ENCODE peak calls at places on chromosome 12, in four cellular contexts. One of them, this sample, is unnamed.

GRCh38 chr12:120262852-120263724 is 2.4 kb downstream of the PXN start:
- DNase-seq in right atrium auricular region: no peak
- DNase-seq in HCT116: no peak
- DNase-seq in left ventricle myocardium inferior: peak
- DNase-seq in this sample: no peak

GRCh38 chr12:105729931-105730330 is 399.4 kb downstream of the C12orf75 start:
- DNase-seq in right atrium auricular region: no peak
- DNase-seq in HCT116: no peak
- DNase-seq in left ventricle myocardium inferior: no peak
- DNase-seq in this sample: no peak

GRCh38 chr12:78239566-78239965 is 408.9 kb downstream of the NAV3 start:
- DNase-seq in right atrium auricular region: no peak
- DNase-seq in HCT116: no peak
- DNase-seq in left ventricle myocardium inferior: no peak
- DNase-seq in this sample: no peak

GRCh38 chr12:43965899-43966298 is 130.0 kb downstream of the TMEM117 start:
- DNase-seq in right atrium auricular region: no peak
- DNase-seq in HCT116: no peak
- DNase-seq in left ventricle myocardium inferior: no peak
- DNase-seq in this sample: no peak

GRCh38 chr12:122984612-122985358 is 4.3 kb downstream of the ARL6IP4 start:
- DNase-seq in right atrium auricular region: peak
- DNase-seq in HCT116: no peak
- DNase-seq in left ventricle myocardium inferior: peak
- DNase-seq in this sample: no peak

GRCh38 chr12:78963439-78964222 is 99.1 kb downstream of the SYT1 start:
- DNase-seq in right atrium auricular region: no peak
- DNase-seq in HCT116: peak
- DNase-seq in left ventricle myocardium inferior: no peak
- DNase-seq in this sample: no peak

GRCh38 chr12:124369055-124369900 is 74.4 kb downstream of the RFLNA start:
- DNase-seq in right atrium auricular region: peak
- DNase-seq in HCT116: no peak
- DNase-seq in left ventricle myocardium inferior: peak
- DNase-seq in this sample: no peak

GRCh38 chr12:49369723-49370145 is 2.5 kb downstream of the SPATS2 start:
- DNase-seq in right atrium auricular region: no peak
- DNase-seq in HCT116: no peak
- DNase-seq in left ventricle myocardium inferior: peak
- DNase-seq in this sample: no peak

GRCh38 chr12:27478949-27479348 is 32.4 kb downstream of the SMCO2 start:
- DNase-seq in right atrium auricular region: no peak
- DNase-seq in HCT116: no peak
- DNase-seq in left ventricle myocardium inferior: no peak
- DNase-seq in this sample: no peak

GRCh38 chr12:130018614-130019013 is 114.8 kb upstream of the TMEM132D start:
- DNase-seq in right atrium auricular region: no peak
- DNase-seq in HCT116: no peak
- DNase-seq in left ventricle myocardium inferior: no peak
- DNase-seq in this sample: no peak

GRCh38 chr12:31651893-31652521 is 7.5 kb upstream of the ETFBKMT start:
- DNase-seq in right atrium auricular region: no peak
- DNase-seq in HCT116: no peak
- DNase-seq in left ventricle myocardium inferior: no peak
- DNase-seq in this sample: no peak

GRCh38 chr12:118061876-118062791 is 1.2 kb upstream of the WSB2 start:
- DNase-seq in right atrium auricular region: no peak
- DNase-seq in HCT116: no peak
- DNase-seq in left ventricle myocardium inferior: peak
- DNase-seq in this sample: no peak

GRCh38 chr12:144650-145284 is 69.2 kb downstream of the SLC6A12 start:
- DNase-seq in right atrium auricular region: no peak
- DNase-seq in HCT116: no peak
- DNase-seq in left ventricle myocardium inferior: no peak
- DNase-seq in this sample: no peak

GRCh38 chr12:107091989-107092641 is 1.2 kb downstream of the CRY1 start:
- DNase-seq in right atrium auricular region: no peak
- DNase-seq in HCT116: peak
- DNase-seq in left ventricle myocardium inferior: no peak
- DNase-seq in this sample: no peak

GRCh38 chr12:41795066-41795465 is 349.6 kb downstream of the GXYLT1 start:
- DNase-seq in right atrium auricular region: no peak
- DNase-seq in HCT116: no peak
- DNase-seq in left ventricle myocardium inferior: no peak
- DNase-seq in this sample: no peak

GRCh38 chr12:120013659-120014380 is 24.8 kb downstream of the BICDL1 start:
- DNase-seq in right atrium auricular region: no peak
- DNase-seq in HCT116: peak
- DNase-seq in left ventricle myocardium inferior: no peak
- DNase-seq in this sample: no peak

GRCh38 chr12:92123780-92124707 is 21.6 kb downstream of the BTG1 start:
- DNase-seq in right atrium auricular region: no peak
- DNase-seq in HCT116: no peak
- DNase-seq in left ventricle myocardium inferior: no peak
- DNase-seq in this sample: no peak

GRCh38 chr12:72366255-72366654 is 94.1 kb downstream of the TRHDE start:
- DNase-seq in right atrium auricular region: no peak
- DNase-seq in HCT116: no peak
- DNase-seq in left ventricle myocardium inferior: no peak
- DNase-seq in this sample: no peak

GRCh38 chr12:58777815-58778214 is 142.5 kb downstream of the LRIG3 start:
- DNase-seq in right atrium auricular region: no peak
- DNase-seq in HCT116: no peak
- DNase-seq in left ventricle myocardium inferior: no peak
- DNase-seq in this sample: no peak

GRCh38 chr12:57738661-57739237 is at the start of gene AGAP2:
- DNase-seq in right atrium auricular region: no peak
- DNase-seq in HCT116: no peak
- DNase-seq in left ventricle myocardium inferior: no peak
- DNase-seq in this sample: no peak

GRCh38 chr12:109559200-109559505 is 14.2 kb downstream of the MMAB start:
- DNase-seq in right atrium auricular region: no peak
- DNase-seq in HCT116: no peak
- DNase-seq in left ventricle myocardium inferior: no peak
- DNase-seq in this sample: no peak

GRCh38 chr12:65126482-65126881 is 5.4 kb upstream of the WIF1 start:
- DNase-seq in right atrium auricular region: no peak
- DNase-seq in HCT116: no peak
- DNase-seq in left ventricle myocardium inferior: no peak
- DNase-seq in this sample: no peak

GRCh38 chr12:55930771-55931316 is at the start of gene DGKA:
- DNase-seq in right atrium auricular region: no peak
- DNase-seq in HCT116: peak
- DNase-seq in left ventricle myocardium inferior: peak
- DNase-seq in this sample: peak

GRCh38 chr12:73589220-73589619 is 948.4 kb upstream of the ATXN7L3B start:
- DNase-seq in right atrium auricular region: no peak
- DNase-seq in HCT116: no peak
- DNase-seq in left ventricle myocardium inferior: no peak
- DNase-seq in this sample: no peak

GRCh38 chr12:659090-659683 is 4.1 kb downstream of the NINJ2 start:
- DNase-seq in right atrium auricular region: no peak
- DNase-seq in HCT116: no peak
- DNase-seq in left ventricle myocardium inferior: no peak
- DNase-seq in this sample: no peak

GRCh38 chr12:110750784-110751461 is 8.2 kb upstream of the PPP1CC start:
- DNase-seq in right atrium auricular region: no peak
- DNase-seq in HCT116: no peak
- DNase-seq in left ventricle myocardium inferior: no peak
- DNase-seq in this sample: no peak

GRCh38 chr12:94769040-94769420 is 118.7 kb upstream of the TMCC3 start:
- DNase-seq in right atrium auricular region: no peak
- DNase-seq in HCT116: no peak
- DNase-seq in left ventricle myocardium inferior: no peak
- DNase-seq in this sample: no peak

GRCh38 chr12:52631676-52632459 is 13.5 kb upstream of the KRT73 start:
- DNase-seq in right atrium auricular region: peak
- DNase-seq in HCT116: no peak
- DNase-seq in left ventricle myocardium inferior: no peak
- DNase-seq in this sample: no peak

GRCh38 chr12:28954333-28954732 is 194.7 kb upstream of the FAR2 start:
- DNase-seq in right atrium auricular region: no peak
- DNase-seq in HCT116: no peak
- DNase-seq in left ventricle myocardium inferior: no peak
- DNase-seq in this sample: no peak

GRCh38 chr12:77923882-77924281 is 93.2 kb downstream of the NAV3 start:
- DNase-seq in right atrium auricular region: no peak
- DNase-seq in HCT116: no peak
- DNase-seq in left ventricle myocardium inferior: no peak
- DNase-seq in this sample: no peak

GRCh38 chr12:39692258-39692853 is 72.8 kb upstream of the ABCD2 start:
- DNase-seq in right atrium auricular region: no peak
- DNase-seq in HCT116: peak
- DNase-seq in left ventricle myocardium inferior: no peak
- DNase-seq in this sample: no peak

GRCh38 chr12:79685068-79685467 is 5.7 kb downstream of the PAWR start:
- DNase-seq in right atrium auricular region: no peak
- DNase-seq in HCT116: no peak
- DNase-seq in left ventricle myocardium inferior: no peak
- DNase-seq in this sample: no peak

GRCh38 chr12:54052745-54053624 is 650 bp upstream of the HOXC4 start:
- DNase-seq in right atrium auricular region: no peak
- DNase-seq in HCT116: no peak
- DNase-seq in left ventricle myocardium inferior: no peak
- DNase-seq in this sample: no peak
- TF ChIP-seq CTCF in right atrium auricular region: no peak
- TF ChIP-seq CTCF in HCT116: no peak
- TF ChIP-seq CTCF in left ventricle myocardium inferior: no peak
- TF ChIP-seq CTCF in this sample: no peak

GRCh38 chr12:26212988-26213387 is 17.6 kb downstream of the SSPN start:
- DNase-seq in right atrium auricular region: no peak
- DNase-seq in HCT116: no peak
- DNase-seq in left ventricle myocardium inferior: no peak
- DNase-seq in this sample: no peak
- TF ChIP-seq CTCF in right atrium auricular region: no peak
- TF ChIP-seq CTCF in HCT116: no peak
- TF ChIP-seq CTCF in left ventricle myocardium inferior: no peak
- TF ChIP-seq CTCF in this sample: no peak

GRCh38 chr12:75936525-75937450 is 94.8 kb downstream of the PHLDA1 start:
- DNase-seq in right atrium auricular region: no peak
- DNase-seq in HCT116: no peak
- DNase-seq in left ventricle myocardium inferior: no peak
- DNase-seq in this sample: no peak

GRCh38 chr12:75938189-75938588 is 93.4 kb downstream of the PHLDA1 start:
- DNase-seq in right atrium auricular region: no peak
- DNase-seq in HCT116: no peak
- DNase-seq in left ventricle myocardium inferior: no peak
- DNase-seq in this sample: no peak

GRCh38 chr12:75932241-75932640 is 99.3 kb downstream of the PHLDA1 start:
- DNase-seq in right atrium auricular region: no peak
- DNase-seq in HCT116: no peak
- DNase-seq in left ventricle myocardium inferior: no peak
- DNase-seq in this sample: no peak

GRCh38 chr12:75935544-75936242 is 95.9 kb downstream of the PHLDA1 start:
- DNase-seq in right atrium auricular region: no peak
- DNase-seq in HCT116: no peak
- DNase-seq in left ventricle myocardium inferior: no peak
- DNase-seq in this sample: no peak

DNA sequence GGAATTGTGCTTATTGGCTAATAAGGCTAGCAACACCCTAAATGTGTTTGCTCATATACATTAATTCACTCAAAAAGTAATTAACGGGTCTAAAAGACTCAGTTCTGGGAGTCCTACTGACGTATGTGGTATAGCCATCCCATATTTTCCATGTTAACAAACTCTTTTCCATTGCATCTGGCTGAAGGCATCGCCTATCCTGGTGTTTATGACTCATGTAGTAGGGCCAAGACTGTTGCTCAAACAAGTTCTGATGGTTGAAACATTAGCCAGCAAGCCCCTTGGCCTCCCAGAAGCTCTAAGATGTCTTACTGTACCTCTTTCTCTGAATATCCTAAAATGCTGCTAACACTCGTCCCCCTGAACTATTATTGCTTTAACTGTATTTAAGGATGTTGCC is 98.4 kb downstream of the PHLDA1 start:
- DNase-seq in right atrium auricular region: no peak
- DNase-seq in HCT116: peak
- DNase-seq in left ventricle myocardium inferior: no peak
- DNase-seq in this sample: no peak
- TF ChIP-seq CTCF in right atrium auricular region: no peak
- TF ChIP-seq CTCF in HCT116: no peak
- TF ChIP-seq CTCF in left ventricle myocardium inferior: no peak
- TF ChIP-seq CTCF in this sample: no peak

GRCh38 chr12:90460681-90461080 is 494.3 kb downstream of the CCER1 start:
- DNase-seq in right atrium auricular region: no peak
- DNase-seq in HCT116: no peak
- DNase-seq in left ventricle myocardium inferior: no peak
- DNase-seq in this sample: no peak
- TF ChIP-seq CTCF in right atrium auricular region: no peak
- TF ChIP-seq CTCF in HCT116: no peak
- TF ChIP-seq CTCF in left ventricle myocardium inferior: no peak
- TF ChIP-seq CTCF in this sample: no peak